ENCODE peak calls at places on chromosomes 4 and X, in five cellular contexts. One of them, this sample, is unnamed.

GRCh38 chr4:18669390-18669789 is 647.8 kb upstream of the LCORL start:
- ATAC-seq in Right ventricle myocardium superior: no peak
- ATAC-seq in upper lobe of right lung: no peak
- ATAC-seq in activated T-cell treated with anti-CD3 and anti-CD28 coated beads, Interleukin-2, amount 50 U/mL, for 4 hours: no peak
- ATAC-seq in left ventricle myocardium superior: no peak
- ATAC-seq in this sample: no peak

GRCh38 chr4:53321151-53321987 is 44.5 kb downstream of the SCFD2 start:
- ATAC-seq in Right ventricle myocardium superior: peak; percentile 36
- ATAC-seq in upper lobe of right lung: no peak
- ATAC-seq in activated T-cell treated with anti-CD3 and anti-CD28 coated beads, Interleukin-2, amount 50 U/mL, for 4 hours: peak; percentile 27
- ATAC-seq in left ventricle myocardium superior: peak; percentile 38
- ATAC-seq in this sample: no peak

GRCh38 chr4:67983333-67983732 is 20.0 kb upstream of the TMPRSS11A start:
- ATAC-seq in Right ventricle myocardium superior: no peak
- ATAC-seq in upper lobe of right lung: no peak
- ATAC-seq in activated T-cell treated with anti-CD3 and anti-CD28 coated beads, Interleukin-2, amount 50 U/mL, for 4 hours: no peak
- ATAC-seq in left ventricle myocardium superior: no peak
- ATAC-seq in this sample: peak; percentile 97

GRCh38 chr4:24219171-24219570 is 329.3 kb upstream of the PPARGC1A start:
- ATAC-seq in Right ventricle myocardium superior: no peak
- ATAC-seq in upper lobe of right lung: no peak
- ATAC-seq in activated T-cell treated with anti-CD3 and anti-CD28 coated beads, Interleukin-2, amount 50 U/mL, for 4 hours: no peak
- ATAC-seq in left ventricle myocardium superior: no peak
- ATAC-seq in this sample: no peak

GRCh38 chr4:13821522-13821921 is 194.0 kb upstream of the BOD1L1 start:
- ATAC-seq in Right ventricle myocardium superior: no peak
- ATAC-seq in upper lobe of right lung: no peak
- ATAC-seq in activated T-cell treated with anti-CD3 and anti-CD28 coated beads, Interleukin-2, amount 50 U/mL, for 4 hours: no peak
- ATAC-seq in left ventricle myocardium superior: no peak
- ATAC-seq in this sample: no peak

GRCh38 chr4:16862688-16863087 is 35.8 kb downstream of the LDB2 start:
- ATAC-seq in Right ventricle myocardium superior: no peak
- ATAC-seq in upper lobe of right lung: peak; percentile 52
- ATAC-seq in activated T-cell treated with anti-CD3 and anti-CD28 coated beads, Interleukin-2, amount 50 U/mL, for 4 hours: no peak
- ATAC-seq in left ventricle myocardium superior: no peak
- ATAC-seq in this sample: no peak

GRCh38 chrX:115531818-115532403 is 29.1 kb upstream of the PLS3 start:
- ATAC-seq in Right ventricle myocardium superior: no peak
- ATAC-seq in upper lobe of right lung: peak; percentile 87
- ATAC-seq in activated T-cell treated with anti-CD3 and anti-CD28 coated beads, Interleukin-2, amount 50 U/mL, for 4 hours: no peak
- ATAC-seq in left ventricle myocardium superior: no peak
- ATAC-seq in this sample: no peak

GRCh38 chrX:75546724-75547123 is 23.9 kb upstream of the ZDHHC15 start:
- ATAC-seq in Right ventricle myocardium superior: peak; percentile 34
- ATAC-seq in upper lobe of right lung: peak; percentile 55
- ATAC-seq in activated T-cell treated with anti-CD3 and anti-CD28 coated beads, Interleukin-2, amount 50 U/mL, for 4 hours: no peak
- ATAC-seq in left ventricle myocardium superior: no peak
- ATAC-seq in this sample: no peak

GRCh38 chrX:105758784-105759183 is 63.6 kb upstream of the NRK start:
- ATAC-seq in Right ventricle myocardium superior: peak; percentile 80
- ATAC-seq in upper lobe of right lung: no peak
- ATAC-seq in activated T-cell treated with anti-CD3 and anti-CD28 coated beads, Interleukin-2, amount 50 U/mL, for 4 hours: no peak
- ATAC-seq in left ventricle myocardium superior: peak; percentile 96
- ATAC-seq in this sample: no peak

GRCh38 chrX:75181721-75182120 is 25.6 kb upstream of the ABCB7 start:
- ATAC-seq in Right ventricle myocardium superior: no peak
- ATAC-seq in upper lobe of right lung: no peak
- ATAC-seq in activated T-cell treated with anti-CD3 and anti-CD28 coated beads, Interleukin-2, amount 50 U/mL, for 4 hours: no peak
- ATAC-seq in left ventricle myocardium superior: no peak
- ATAC-seq in this sample: no peak

GRCh38 chr4:156970501-156971167 is 965 bp downstream of the PDGFC start:
- ATAC-seq in Right ventricle myocardium superior: peak; percentile 73
- ATAC-seq in upper lobe of right lung: peak; percentile 55
- ATAC-seq in activated T-cell treated with anti-CD3 and anti-CD28 coated beads, Interleukin-2, amount 50 U/mL, for 4 hours: no peak
- ATAC-seq in left ventricle myocardium superior: peak; percentile 65
- ATAC-seq in this sample: peak; percentile 67

GRCh38 chrX:53257166-53257565 is 24.2 kb downstream of the IQSEC2 start:
- ATAC-seq in Right ventricle myocardium superior: no peak
- ATAC-seq in upper lobe of right lung: no peak
- ATAC-seq in activated T-cell treated with anti-CD3 and anti-CD28 coated beads, Interleukin-2, amount 50 U/mL, for 4 hours: no peak
- ATAC-seq in left ventricle myocardium superior: no peak
- ATAC-seq in this sample: no peak